ENCODE peak calls at places on chromosomes 13 and 19, in five cellular contexts. One of them, this sample, is unnamed.
A peak's percentile ranks its signal among the peaks of the same experiment; 100 is the strongest.

GRCh38 chr13:112034846-112035245 is 32.1 kb upstream of the SOX1 start:
- DNase-seq in activated CD4-positive, alpha-beta T cell treated with anti-CD3 and anti-CD28 coated beads for 24 hours: no peak
- DNase-seq in T-helper 22 cell: no peak
- DNase-seq in COLO829: no peak
- DNase-seq in brain pericyte: no peak
- DNase-seq in this sample: no peak

GRCh38 chr13:83819156-83819555 is 63.1 kb downstream of the SLITRK1 start:
- DNase-seq in COLO829: peak; percentile 51
- DNase-seq in T-helper 22 cell: no peak
- DNase-seq in brain pericyte: no peak
- DNase-seq in activated CD4-positive, alpha-beta T cell treated with anti-CD3 and anti-CD28 coated beads for 24 hours: no peak
- DNase-seq in this sample: no peak

GRCh38 chr13:112213467-112214245 is 146.7 kb downstream of the SOX1 start:
- DNase-seq in activated CD4-positive, alpha-beta T cell treated with anti-CD3 and anti-CD28 coated beads for 24 hours: no peak
- DNase-seq in T-helper 22 cell: no peak
- DNase-seq in brain pericyte: no peak
- DNase-seq in COLO829: no peak
- DNase-seq in this sample: no peak

GRCh38 chr13:95038949-95039348 is 262.3 kb downstream of the ABCC4 start:
- DNase-seq in activated CD4-positive, alpha-beta T cell treated with anti-CD3 and anti-CD28 coated beads for 24 hours: no peak
- DNase-seq in T-helper 22 cell: no peak
- DNase-seq in brain pericyte: no peak
- DNase-seq in COLO829: no peak
- DNase-seq in this sample: no peak

GRCh38 chr19:42066075-42066754 is 3.8 kb downstream of the GRIK5 start:
- DNase-seq in T-helper 22 cell: no peak
- DNase-seq in brain pericyte: no peak
- DNase-seq in COLO829: peak; percentile 51
- DNase-seq in activated CD4-positive, alpha-beta T cell treated with anti-CD3 and anti-CD28 coated beads for 24 hours: no peak
- DNase-seq in this sample: no peak

GRCh38 chr19:31676271-31677004 is 327.2 kb upstream of the TSHZ3 start:
- DNase-seq in brain pericyte: no peak
- DNase-seq in COLO829: peak; percentile 5
- DNase-seq in activated CD4-positive, alpha-beta T cell treated with anti-CD3 and anti-CD28 coated beads for 24 hours: no peak
- DNase-seq in T-helper 22 cell: no peak
- DNase-seq in this sample: no peak

GRCh38 chr13:38395505-38395803 is 45.8 kb downstream of the UFM1 start:
- DNase-seq in COLO829: no peak
- DNase-seq in brain pericyte: no peak
- DNase-seq in activated CD4-positive, alpha-beta T cell treated with anti-CD3 and anti-CD28 coated beads for 24 hours: no peak
- DNase-seq in T-helper 22 cell: no peak
- DNase-seq in this sample: no peak

GRCh38 chr19:15330801-15331418 is 1.4 kb downstream of the BRD4 start:
- DNase-seq in brain pericyte: no peak
- DNase-seq in activated CD4-positive, alpha-beta T cell treated with anti-CD3 and anti-CD28 coated beads for 24 hours: no peak
- DNase-seq in T-helper 22 cell: no peak
- DNase-seq in COLO829: peak; percentile 63
- DNase-seq in this sample: peak; percentile 21

GRCh38 chr19:47520839-47521238 is 6.0 kb upstream of the NAPA start:
- DNase-seq in COLO829: no peak
- DNase-seq in brain pericyte: no peak
- DNase-seq in T-helper 22 cell: no peak
- DNase-seq in activated CD4-positive, alpha-beta T cell treated with anti-CD3 and anti-CD28 coated beads for 24 hours: no peak
- DNase-seq in this sample: no peak

GRCh38 chr13:38348890-38349289 is 761 bp upstream of the UFM1 start:
- DNase-seq in T-helper 22 cell: no peak
- DNase-seq in COLO829: peak; percentile 22
- DNase-seq in brain pericyte: no peak
- DNase-seq in activated CD4-positive, alpha-beta T cell treated with anti-CD3 and anti-CD28 coated beads for 24 hours: peak; percentile 2
- DNase-seq in this sample: peak; percentile 0

GRCh38 chr19:3137139-3137538 is 1.3 kb downstream of the GNA15 start:
- DNase-seq in COLO829: no peak
- DNase-seq in activated CD4-positive, alpha-beta T cell treated with anti-CD3 and anti-CD28 coated beads for 24 hours: no peak
- DNase-seq in T-helper 22 cell: no peak
- DNase-seq in brain pericyte: no peak
- DNase-seq in this sample: no peak

GRCh38 chr13:44434441-44435141 is 61.0 kb downstream of the SERP2 start:
- DNase-seq in brain pericyte: no peak
- DNase-seq in activated CD4-positive, alpha-beta T cell treated with anti-CD3 and anti-CD28 coated beads for 24 hours: no peak
- DNase-seq in T-helper 22 cell: no peak
- DNase-seq in COLO829: no peak
- DNase-seq in this sample: no peak

GRCh38 chr13:35964764-35965163 is 166.4 kb downstream of the DCLK1 start:
- DNase-seq in activated CD4-positive, alpha-beta T cell treated with anti-CD3 and anti-CD28 coated beads for 24 hours: no peak
- DNase-seq in brain pericyte: no peak
- DNase-seq in T-helper 22 cell: no peak
- DNase-seq in COLO829: no peak
- DNase-seq in this sample: no peak

GRCh38 chr13:83065136-83065535 is 817.1 kb downstream of the SLITRK1 start:
- DNase-seq in activated CD4-positive, alpha-beta T cell treated with anti-CD3 and anti-CD28 coated beads for 24 hours: no peak
- DNase-seq in brain pericyte: no peak
- DNase-seq in T-helper 22 cell: no peak
- DNase-seq in COLO829: no peak
- DNase-seq in this sample: no peak

GRCh38 chr13:60329221-60329983 is 67.6 kb upstream of the TDRD3 start:
- DNase-seq in activated CD4-positive, alpha-beta T cell treated with anti-CD3 and anti-CD28 coated beads for 24 hours: no peak
- DNase-seq in T-helper 22 cell: no peak
- DNase-seq in brain pericyte: no peak
- DNase-seq in COLO829: peak; percentile 27
- DNase-seq in this sample: no peak

GRCh38 chr19:7900401-7900870 is 3.2 kb upstream of the MAP2K7 start:
- DNase-seq in COLO829: no peak
- DNase-seq in brain pericyte: no peak
- DNase-seq in T-helper 22 cell: no peak
- DNase-seq in activated CD4-positive, alpha-beta T cell treated with anti-CD3 and anti-CD28 coated beads for 24 hours: no peak
- DNase-seq in this sample: no peak

GRCh38 chr13:113811081-113811928 is 52.3 kb downstream of the TMEM255B start:
- DNase-seq in COLO829: no peak
- DNase-seq in brain pericyte: no peak
- DNase-seq in activated CD4-positive, alpha-beta T cell treated with anti-CD3 and anti-CD28 coated beads for 24 hours: no peak
- DNase-seq in T-helper 22 cell: no peak
- DNase-seq in this sample: no peak

GRCh38 chr13:47933688-47934011 is 67.4 kb downstream of the SUCLA2 start:
- DNase-seq in T-helper 22 cell: no peak
- DNase-seq in activated CD4-positive, alpha-beta T cell treated with anti-CD3 and anti-CD28 coated beads for 24 hours: no peak
- DNase-seq in COLO829: no peak
- DNase-seq in brain pericyte: no peak
- DNase-seq in this sample: no peak

GRCh38 chr13:113061796-113062425 is 43.7 kb upstream of the F7 start:
- DNase-seq in activated CD4-positive, alpha-beta T cell treated with anti-CD3 and anti-CD28 coated beads for 24 hours: no peak
- DNase-seq in COLO829: no peak
- DNase-seq in T-helper 22 cell: no peak
- DNase-seq in brain pericyte: no peak
- DNase-seq in this sample: no peak

GRCh38 chr13:106103779-106104178 is 431.7 kb downstream of the EFNB2 start:
- DNase-seq in brain pericyte: no peak
- DNase-seq in T-helper 22 cell: no peak
- DNase-seq in activated CD4-positive, alpha-beta T cell treated with anti-CD3 and anti-CD28 coated beads for 24 hours: no peak
- DNase-seq in COLO829: no peak
- DNase-seq in this sample: no peak

GRCh38 chr13:73273737-73274136 is 214.9 kb downstream of the KLF5 start:
- DNase-seq in brain pericyte: no peak
- DNase-seq in T-helper 22 cell: no peak
- DNase-seq in COLO829: no peak
- DNase-seq in activated CD4-positive, alpha-beta T cell treated with anti-CD3 and anti-CD28 coated beads for 24 hours: no peak
- DNase-seq in this sample: no peak

GRCh38 chr13:105969761-105970160 is 565.7 kb downstream of the EFNB2 start:
- DNase-seq in COLO829: peak; percentile 19
- DNase-seq in activated CD4-positive, alpha-beta T cell treated with anti-CD3 and anti-CD28 coated beads for 24 hours: no peak
- DNase-seq in T-helper 22 cell: no peak
- DNase-seq in brain pericyte: no peak
- DNase-seq in this sample: no peak

GRCh38 chr13:24997367-24997967 is 98.5 kb upstream of the PABPC3 start:
- DNase-seq in brain pericyte: no peak
- DNase-seq in T-helper 22 cell: no peak
- DNase-seq in activated CD4-positive, alpha-beta T cell treated with anti-CD3 and anti-CD28 coated beads for 24 hours: no peak
- DNase-seq in COLO829: peak; percentile 40
- DNase-seq in this sample: no peak

GRCh38 chr13:99307648-99308339 is 595 bp upstream of the GPR183 start:
- DNase-seq in activated CD4-positive, alpha-beta T cell treated with anti-CD3 and anti-CD28 coated beads for 24 hours: peak; percentile 68
- DNase-seq in T-helper 22 cell: peak; percentile 48
- DNase-seq in COLO829: no peak
- DNase-seq in brain pericyte: no peak
- DNase-seq in this sample: no peak

This sample was measured in effector memory CD4-positive, alpha-beta T cell.